ENCODE peak calls at places on chromosome 5, in ten cellular contexts. R is IMR-90, B is vagina, N is A549, E is spleen, U is heart left ventricle, L is transverse colon, X is uterus, D is sigmoid colon, V is breast epithelium. Z is an unnamed sample. For H3K4me1, the result is how much of the 10 kb centered on the place peaks cover.

GRCh38 chr5:95219411-95219810 is 65.5 kb downstream of the MCTP1 start:
- DNase-seq in R (no peak), B (no peak), N (no peak), E (no peak), U (no peak), L (no peak), X (no peak), D (no peak), V (no peak), Z (no peak)

GRCh38 chr5:67644221-67644920 is 447.8 kb upstream of the CD180 start:
- DNase-seq in R (no peak), B (no peak), N (no peak), E (no peak), U (no peak), L (no peak), X (no peak), D (no peak), V (no peak), Z (no peak)

GRCh38 chr5:160390787-160391696 is 8.8 kb downstream of the FAM200C start:
- DNase-seq in R (peak), B (no peak), N (peak), E (no peak), U (no peak), L (no peak), X (no peak), D (no peak), V (no peak), Z (no peak)

GRCh38 chr5:20023686-20024085 is 35.7 kb upstream of the CDH18 start:
- DNase-seq in R (no peak), B (no peak), N (no peak), E (no peak), U (no peak), L (no peak), X (no peak), D (no peak), V (no peak), Z (no peak)

GRCh38 chr5:135894271-135894670 is 1.4 kb downstream of the IL9 start:
- DNase-seq in R (no peak), B (no peak), N (no peak), E (no peak), U (no peak), L (no peak), X (no peak), D (no peak), V (no peak), Z (no peak)

GRCh38 chr5:32612134-32612888 is 27.0 kb downstream of the SUB1 start:
- DNase-seq in R (peak), B (no peak), N (no peak), E (no peak), U (no peak), L (peak), X (no peak), D (no peak), V (no peak), Z (no peak)

GRCh38 chr5:74200560-74200959 is 440.0 kb downstream of the ENC1 start:
- DNase-seq in R (no peak), B (no peak), N (no peak), E (no peak), U (no peak), L (no peak), X (no peak), D (no peak), V (no peak), Z (no peak)

GRCh38 chr5:77846422-77847128 is 70.4 kb upstream of the TBCA start:
- DNase-seq in R (no peak), B (no peak), N (no peak), E (no peak), U (no peak), L (no peak), X (no peak), D (no peak), V (no peak), Z (no peak)

GRCh38 chr5:135032613-135033025 is 1.4 kb downstream of the PITX1 start:
- DNase-seq in R (no peak), B (no peak), N (no peak), E (no peak), U (no peak), L (no peak), X (no peak), D (no peak), V (no peak), Z (no peak)

GRCh38 chr5:172194985-172195774 is 1.2 kb downstream of the EFCAB9 start:
- DNase-seq in R (no peak), B (no peak), N (no peak), E (no peak), U (no peak), L (no peak), X (no peak), D (no peak), V (no peak), Z (no peak)

GRCh38 chr5:134460551-134460950 is 48.9 kb upstream of the CDKN2AIPNL start:
- DNase-seq in R (no peak), B (no peak), N (no peak), E (peak), U (no peak), L (no peak), X (no peak), D (no peak), V (no peak), Z (no peak)

GRCh38 chr5:111158105-111158744 is 66.0 kb upstream of the CAMK4 start:
- DNase-seq in R (peak), B (no peak), N (peak), E (no peak), U (peak), L (peak), X (peak), D (peak), V (peak), Z (peak)

GRCh38 chr5:18010053-18010452 is 375.8 kb downstream of the TAF11L14 start:
- DNase-seq in R (no peak), B (no peak), N (peak), E (no peak), U (no peak), L (no peak), X (no peak), D (no peak), V (no peak), Z (no peak)

GRCh38 chr5:54294097-54294667 is 16.2 kb downstream of the ARL15 start:
- DNase-seq in R (no peak), B (no peak), N (no peak), E (no peak), U (no peak), L (no peak), X (no peak), D (no peak), V (no peak), Z (no peak)

GRCh38 chr5:96733771-96734498 is 71.8 kb downstream of the CAST start:
- DNase-seq in R (peak), B (no peak), N (no peak), E (no peak), U (no peak), L (no peak), X (no peak), D (no peak), V (no peak), Z (no peak)

GRCh38 chr5:151480384-151480783 is 33.0 kb downstream of the SLC36A1 start:
- DNase-seq in R (peak), B (no peak), N (no peak), E (no peak), U (no peak), L (peak), X (no peak), D (no peak), V (no peak), Z (no peak)

GRCh38 chr5:44808435-44809214 is at the start of gene MRPS30:
- DNase-seq in R (peak), B (peak), N (peak), E (peak), U (peak), L (peak), X (peak), D (peak), V (peak), Z (peak)
- TF ChIP-seq POLR2A in R (peak), B (no peak), N (peak), E (no peak), U (peak), L (peak), X (peak), D (peak), V (no peak), Z (peak)

GRCh38 chr5:139668924-139669680 is 21.0 kb downstream of the CXXC5 start:
- DNase-seq in R (no peak), B (no peak), N (no peak), E (no peak), U (no peak), L (no peak), X (no peak), D (no peak), V (no peak), Z (no peak)
- H3K4me1 ChIP-seq in R (under half), B (half or more), N (under half), E (half or more), U (half or more), L (under half), X (under half), D (half or more), V (half or more), Z (half or more)

DNA sequence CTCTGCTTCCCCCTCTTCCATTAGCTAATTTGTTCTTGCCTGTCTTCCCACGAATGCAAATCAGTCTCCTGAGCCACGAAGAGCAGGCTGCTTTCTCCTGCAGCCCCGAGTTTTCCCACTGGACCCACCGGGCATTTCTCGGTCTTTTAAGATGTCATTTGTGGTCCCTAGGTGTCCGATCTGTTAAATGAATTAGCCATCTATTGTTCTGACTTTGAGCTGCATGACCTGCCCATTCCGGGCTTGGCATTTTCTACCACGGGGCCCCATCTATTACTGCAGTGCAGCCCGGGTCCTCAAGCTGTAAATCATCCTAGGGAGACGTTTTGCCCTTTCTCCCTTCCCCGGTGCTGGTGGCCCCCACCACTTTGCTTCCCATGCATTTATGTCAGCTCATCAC is 405.3 kb downstream of the IRX1 start:
- DNase-seq in R (no peak), B (no peak), N (no peak), E (no peak), U (no peak), L (no peak), X (no peak), D (no peak), V (no peak), Z (no peak)
- TF ChIP-seq POLR2A in R (no peak), B (no peak), N (no peak), E (no peak), U (no peak), L (no peak), X (no peak), D (no peak), V (no peak), Z (no peak)

DNA sequence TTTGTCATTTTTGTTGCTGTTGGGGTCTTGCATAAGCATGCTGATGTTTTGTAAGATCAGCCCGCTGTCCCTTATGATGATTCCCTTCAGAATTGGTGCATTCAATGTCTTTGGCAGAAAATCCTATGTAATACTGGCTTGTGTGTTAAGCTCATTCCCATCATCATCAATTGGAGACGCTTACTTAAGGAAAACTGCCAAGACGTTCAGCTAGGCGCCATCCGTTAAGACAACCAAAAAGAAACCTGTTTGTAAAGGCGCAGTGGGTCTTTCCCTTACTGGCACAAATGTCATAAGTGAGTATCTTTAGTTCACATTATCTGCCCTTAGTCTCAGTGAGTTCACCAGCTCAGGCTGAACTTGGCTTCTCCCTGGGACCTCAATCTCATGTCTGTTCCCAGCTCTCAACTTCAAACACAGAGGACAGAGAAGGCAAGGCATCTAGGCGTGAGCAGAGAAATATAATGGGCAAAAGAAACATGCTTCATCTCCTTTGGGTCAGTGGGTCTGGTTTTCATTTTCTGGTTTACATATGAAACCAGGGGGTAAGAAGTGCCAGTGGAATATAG is 97.9 kb downstream of the EFNA5 start:
- DNase-seq in R (no peak), B (no peak), N (no peak), E (no peak), U (no peak), L (no peak), X (no peak), D (no peak), V (no peak), Z (no peak)
- H3K4me1 ChIP-seq in R (under half), B (under half), N (half or more), E (under half), U (under half), L (under half), X (under half), D (under half), V (under half), Z (under half)

GRCh38 chr5:176364765-176365662 is at the start of gene ARL10:
- DNase-seq in R (peak), B (no peak), N (no peak), E (peak), U (peak), L (peak), X (no peak), D (no peak), V (no peak), Z (peak)

GRCh38 chr5:176359658-176360057 is 1.9 kb downstream of the KIAA1191 start:
- DNase-seq in R (peak), B (no peak), N (no peak), E (no peak), U (no peak), L (no peak), X (no peak), D (no peak), V (no peak), Z (no peak)

GRCh38 chr5:176360894-176361436 is 599 bp downstream of the KIAA1191 start:
- DNase-seq in R (peak), B (no peak), N (no peak), E (no peak), U (no peak), L (peak), X (no peak), D (no peak), V (no peak), Z (peak)

GRCh38 chr5:176362098-176362442 is 506 bp upstream of the KIAA1191 start:
- DNase-seq in R (no peak), B (no peak), N (no peak), E (no peak), U (no peak), L (no peak), X (no peak), D (no peak), V (no peak), Z (no peak)

GRCh38 chr5:176361437-176362097 is at the start of gene KIAA1191:
- DNase-seq in R (peak), B (peak), N (peak), E (peak), U (peak), L (peak), X (peak), D (peak), V (peak), Z (peak)
- TF ChIP-seq POLR2A in R (peak), B (no peak), N (peak), E (peak), U (peak), L (peak), X (peak), D (peak), V (no peak), Z (peak)

GRCh38 chr5:123450641-123451421 is 27.6 kb upstream of the CEP120 start:
- DNase-seq in R (no peak), B (no peak), N (no peak), E (no peak), U (no peak), L (no peak), X (peak), D (no peak), V (no peak), Z (no peak)
- H3K4me1 ChIP-seq in R (under half), B (under half), N (under half), E (under half), U (under half), L (under half), X (under half), D (under half), V (under half), Z (under half)

GRCh38 chr5:50667653-50668403 is 1.4 kb downstream of the PARP8 start:
- DNase-seq in R (peak), B (no peak), N (no peak), E (peak), U (peak), L (peak), X (peak), D (peak), V (peak), Z (peak)
- TF ChIP-seq POLR2A in R (peak), B (no peak), N (no peak), E (no peak), U (no peak), L (peak), X (no peak), D (no peak), V (no peak), Z (no peak)

DNA sequence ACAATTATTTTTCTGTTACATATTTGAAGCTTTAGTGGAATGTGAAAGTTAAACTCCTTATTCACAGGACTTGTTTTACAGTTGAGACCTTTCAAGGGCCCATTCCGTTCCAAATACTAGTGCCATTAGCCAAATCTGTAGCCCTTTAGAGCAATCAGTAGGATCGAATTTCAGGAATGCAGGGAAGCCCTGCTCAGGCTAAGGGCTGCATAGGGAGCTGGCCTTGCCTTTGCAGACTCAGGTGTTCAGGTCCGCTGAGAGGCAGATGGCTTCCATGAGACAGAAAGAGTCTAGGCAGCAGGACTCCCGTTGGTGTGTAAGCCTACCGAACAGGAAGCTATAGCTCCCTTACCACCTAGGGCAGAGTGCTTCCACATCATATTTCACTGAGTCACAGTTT is 150.1 kb upstream of the SLC27A6 start:
- DNase-seq in R (no peak), B (no peak), N (no peak), E (no peak), U (no peak), L (no peak), X (no peak), D (no peak), V (no peak), Z (no peak)
- H3K4me1 ChIP-seq in R (under half), B (under half), N (under half), E (under half), U (under half), L (under half), X (under half), D (under half), V (under half), Z (under half)

GRCh38 chr5:137888875-137889759 is at the start of gene PKD2L2:
- DNase-seq in R (peak), B (no peak), N (peak), E (peak), U (peak), L (peak), X (peak), D (peak), V (peak), Z (peak)
- TF ChIP-seq POLR2A in R (no peak), B (no peak), N (peak), E (peak), U (peak), L (peak), X (peak), D (no peak), V (peak), Z (peak)

GRCh38 chr5:98391921-98392625 is 381.4 kb upstream of the RGMB start:
- DNase-seq in R (no peak), B (no peak), N (no peak), E (peak), U (no peak), L (no peak), X (no peak), D (no peak), V (no peak), Z (no peak)
- H3K4me1 ChIP-seq in R (under half), B (under half), N (under half), E (under half), U (under half), L (under half), X (under half), D (under half), V (under half), Z (under half)

Z was measured in body of pancreas.